ENCODE peak calls at places on chromosome 4, in nine cellular contexts. One of them, this sample, is unnamed.

GRCh38 chr4:40194602-40195161 is 2.1 kb upstream of the RHOH start:
- DNase-seq in PC-3: no peak
- DNase-seq in OCI-LY7: peak
- DNase-seq in psoas muscle: no peak
- DNase-seq in astrocyte of the spinal cord: no peak
- DNase-seq in kidney epithelial cell: no peak
- DNase-seq in uterus: no peak
- DNase-seq in choroid plexus epithelial cell: peak
- DNase-seq in astrocyte of the cerebellum: no peak
- DNase-seq in this sample: no peak

GRCh38 chr4:177778623-177779022 is 336.4 kb upstream of the AGA start:
- DNase-seq in PC-3: no peak
- DNase-seq in OCI-LY7: no peak
- DNase-seq in psoas muscle: no peak
- DNase-seq in astrocyte of the spinal cord: no peak
- DNase-seq in kidney epithelial cell: no peak
- DNase-seq in uterus: no peak
- DNase-seq in choroid plexus epithelial cell: no peak
- DNase-seq in astrocyte of the cerebellum: no peak
- DNase-seq in this sample: no peak

GRCh38 chr4:118738999-118739690 is 54.0 kb downstream of the METTL14 start:
- DNase-seq in PC-3: no peak
- DNase-seq in OCI-LY7: no peak
- DNase-seq in psoas muscle: no peak
- DNase-seq in astrocyte of the spinal cord: no peak
- DNase-seq in kidney epithelial cell: no peak
- DNase-seq in uterus: no peak
- DNase-seq in choroid plexus epithelial cell: no peak
- DNase-seq in astrocyte of the cerebellum: no peak
- DNase-seq in this sample: no peak

GRCh38 chr4:57777871-57778270 is 667.7 kb upstream of the IGFBP7 start:
- DNase-seq in PC-3: no peak
- DNase-seq in OCI-LY7: no peak
- DNase-seq in psoas muscle: no peak
- DNase-seq in astrocyte of the spinal cord: no peak
- DNase-seq in kidney epithelial cell: no peak
- DNase-seq in uterus: no peak
- DNase-seq in choroid plexus epithelial cell: no peak
- DNase-seq in astrocyte of the cerebellum: no peak
- DNase-seq in this sample: no peak

GRCh38 chr4:152352645-152353116 is 183.2 kb downstream of the FBXW7 start:
- DNase-seq in PC-3: peak
- DNase-seq in OCI-LY7: peak
- DNase-seq in psoas muscle: no peak
- DNase-seq in astrocyte of the spinal cord: peak
- DNase-seq in kidney epithelial cell: peak
- DNase-seq in uterus: peak
- DNase-seq in choroid plexus epithelial cell: peak
- DNase-seq in astrocyte of the cerebellum: peak
- DNase-seq in this sample: peak

GRCh38 chr4:141027421-141027820 is 105.8 kb downstream of the RNF150 start:
- DNase-seq in PC-3: peak
- DNase-seq in OCI-LY7: no peak
- DNase-seq in psoas muscle: no peak
- DNase-seq in astrocyte of the spinal cord: no peak
- DNase-seq in kidney epithelial cell: no peak
- DNase-seq in uterus: no peak
- DNase-seq in choroid plexus epithelial cell: no peak
- DNase-seq in astrocyte of the cerebellum: no peak
- DNase-seq in this sample: no peak

GRCh38 chr4:156169011-156169410 is 215.3 kb upstream of the CTSO start:
- DNase-seq in PC-3: peak
- DNase-seq in OCI-LY7: peak
- DNase-seq in psoas muscle: no peak
- DNase-seq in astrocyte of the spinal cord: peak
- DNase-seq in kidney epithelial cell: no peak
- DNase-seq in uterus: peak
- DNase-seq in choroid plexus epithelial cell: peak
- DNase-seq in astrocyte of the cerebellum: peak
- DNase-seq in this sample: peak

GRCh38 chr4:15809058-15809457 is 30.9 kb downstream of the CD38 start:
- DNase-seq in PC-3: no peak
- DNase-seq in OCI-LY7: peak
- DNase-seq in psoas muscle: no peak
- DNase-seq in astrocyte of the spinal cord: no peak
- DNase-seq in kidney epithelial cell: no peak
- DNase-seq in uterus: no peak
- DNase-seq in choroid plexus epithelial cell: no peak
- DNase-seq in astrocyte of the cerebellum: no peak
- DNase-seq in this sample: peak

GRCh38 chr4:10063544-10064300 is 42.4 kb upstream of the SLC2A9 start:
- DNase-seq in PC-3: peak
- DNase-seq in OCI-LY7: no peak
- DNase-seq in psoas muscle: peak
- DNase-seq in astrocyte of the spinal cord: peak
- DNase-seq in kidney epithelial cell: peak
- DNase-seq in uterus: peak
- DNase-seq in choroid plexus epithelial cell: peak
- DNase-seq in astrocyte of the cerebellum: peak
- DNase-seq in this sample: no peak

GRCh38 chr4:57104706-57105560 is 5.3 kb downstream of the IGFBP7 start:
- DNase-seq in PC-3: no peak
- DNase-seq in OCI-LY7: no peak
- DNase-seq in psoas muscle: no peak
- DNase-seq in astrocyte of the spinal cord: peak
- DNase-seq in kidney epithelial cell: no peak
- DNase-seq in uterus: no peak
- DNase-seq in choroid plexus epithelial cell: peak
- DNase-seq in astrocyte of the cerebellum: no peak
- DNase-seq in this sample: no peak

GRCh38 chr4:13516315-13516860 is 27.9 kb downstream of the NKX3-2 start:
- DNase-seq in PC-3: no peak
- DNase-seq in OCI-LY7: no peak
- DNase-seq in psoas muscle: no peak
- DNase-seq in astrocyte of the spinal cord: no peak
- DNase-seq in kidney epithelial cell: no peak
- DNase-seq in uterus: no peak
- DNase-seq in choroid plexus epithelial cell: no peak
- DNase-seq in astrocyte of the cerebellum: no peak
- DNase-seq in this sample: no peak

GRCh38 chr4:54657194-54657555 is 582 bp upstream of the KIT start:
- DNase-seq in PC-3: no peak
- DNase-seq in OCI-LY7: no peak
- DNase-seq in psoas muscle: no peak
- DNase-seq in astrocyte of the spinal cord: no peak
- DNase-seq in kidney epithelial cell: no peak
- DNase-seq in uterus: no peak
- DNase-seq in choroid plexus epithelial cell: no peak
- DNase-seq in astrocyte of the cerebellum: no peak
- DNase-seq in this sample: no peak

GRCh38 chr4:156945532-156945931 is 26.1 kb downstream of the PDGFC start:
- DNase-seq in PC-3: peak
- DNase-seq in OCI-LY7: no peak
- DNase-seq in psoas muscle: no peak
- DNase-seq in astrocyte of the spinal cord: no peak
- DNase-seq in kidney epithelial cell: no peak
- DNase-seq in uterus: no peak
- DNase-seq in choroid plexus epithelial cell: no peak
- DNase-seq in astrocyte of the cerebellum: no peak
- DNase-seq in this sample: no peak

GRCh38 chr4:6942238-6942800 is 32.7 kb downstream of the TBC1D14 start:
- DNase-seq in PC-3: peak
- DNase-seq in OCI-LY7: peak
- DNase-seq in psoas muscle: no peak
- DNase-seq in astrocyte of the spinal cord: peak
- DNase-seq in kidney epithelial cell: peak
- DNase-seq in uterus: peak
- DNase-seq in choroid plexus epithelial cell: peak
- DNase-seq in astrocyte of the cerebellum: peak
- DNase-seq in this sample: no peak

GRCh38 chr4:85000343-85000742 is 33.9 kb upstream of the WDFY3 start:
- DNase-seq in PC-3: no peak
- DNase-seq in OCI-LY7: no peak
- DNase-seq in psoas muscle: no peak
- DNase-seq in astrocyte of the spinal cord: no peak
- DNase-seq in kidney epithelial cell: no peak
- DNase-seq in uterus: no peak
- DNase-seq in choroid plexus epithelial cell: no peak
- DNase-seq in astrocyte of the cerebellum: no peak
- DNase-seq in this sample: no peak

GRCh38 chr4:84994280-84994679 is 27.8 kb upstream of the WDFY3 start:
- DNase-seq in PC-3: no peak
- DNase-seq in OCI-LY7: no peak
- DNase-seq in psoas muscle: no peak
- DNase-seq in astrocyte of the spinal cord: peak
- DNase-seq in kidney epithelial cell: no peak
- DNase-seq in uterus: no peak
- DNase-seq in choroid plexus epithelial cell: no peak
- DNase-seq in astrocyte of the cerebellum: no peak
- DNase-seq in this sample: no peak

DNA sequence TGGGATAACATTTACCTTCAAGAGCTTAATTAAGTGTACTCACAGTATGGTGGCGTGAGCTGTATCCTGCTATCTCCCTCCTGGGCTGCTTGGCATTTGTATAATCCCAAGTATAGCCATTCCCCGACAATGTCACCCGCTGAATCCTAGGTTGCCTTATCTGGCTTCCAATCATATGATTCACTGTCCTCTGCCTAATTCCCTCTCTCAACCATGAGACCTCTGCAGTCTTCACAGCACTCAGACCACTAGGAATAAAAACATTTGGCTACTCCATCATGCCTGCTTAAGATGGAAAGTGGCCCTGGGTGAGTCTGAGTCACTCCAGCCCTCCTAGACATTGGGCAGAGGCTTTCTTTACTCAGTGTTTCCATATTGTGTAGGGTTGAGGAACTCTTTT is 28.9 kb upstream of the WDFY3 start:
- DNase-seq in PC-3: no peak
- DNase-seq in OCI-LY7: no peak
- DNase-seq in psoas muscle: no peak
- DNase-seq in astrocyte of the spinal cord: peak
- DNase-seq in kidney epithelial cell: no peak
- DNase-seq in uterus: no peak
- DNase-seq in choroid plexus epithelial cell: peak
- DNase-seq in astrocyte of the cerebellum: peak
- DNase-seq in this sample: no peak
- H3K4me3 ChIP-seq in PC-3: no peak
- H3K4me3 ChIP-seq in OCI-LY7: no peak
- H3K4me3 ChIP-seq in psoas muscle: no peak
- H3K4me3 ChIP-seq in astrocyte of the spinal cord: no peak
- H3K4me3 ChIP-seq in kidney epithelial cell: no peak
- H3K4me3 ChIP-seq in uterus: no peak
- H3K4me3 ChIP-seq in choroid plexus epithelial cell: no peak
- H3K4me3 ChIP-seq in astrocyte of the cerebellum: no peak
- H3K4me3 ChIP-seq in this sample: no peak

DNA sequence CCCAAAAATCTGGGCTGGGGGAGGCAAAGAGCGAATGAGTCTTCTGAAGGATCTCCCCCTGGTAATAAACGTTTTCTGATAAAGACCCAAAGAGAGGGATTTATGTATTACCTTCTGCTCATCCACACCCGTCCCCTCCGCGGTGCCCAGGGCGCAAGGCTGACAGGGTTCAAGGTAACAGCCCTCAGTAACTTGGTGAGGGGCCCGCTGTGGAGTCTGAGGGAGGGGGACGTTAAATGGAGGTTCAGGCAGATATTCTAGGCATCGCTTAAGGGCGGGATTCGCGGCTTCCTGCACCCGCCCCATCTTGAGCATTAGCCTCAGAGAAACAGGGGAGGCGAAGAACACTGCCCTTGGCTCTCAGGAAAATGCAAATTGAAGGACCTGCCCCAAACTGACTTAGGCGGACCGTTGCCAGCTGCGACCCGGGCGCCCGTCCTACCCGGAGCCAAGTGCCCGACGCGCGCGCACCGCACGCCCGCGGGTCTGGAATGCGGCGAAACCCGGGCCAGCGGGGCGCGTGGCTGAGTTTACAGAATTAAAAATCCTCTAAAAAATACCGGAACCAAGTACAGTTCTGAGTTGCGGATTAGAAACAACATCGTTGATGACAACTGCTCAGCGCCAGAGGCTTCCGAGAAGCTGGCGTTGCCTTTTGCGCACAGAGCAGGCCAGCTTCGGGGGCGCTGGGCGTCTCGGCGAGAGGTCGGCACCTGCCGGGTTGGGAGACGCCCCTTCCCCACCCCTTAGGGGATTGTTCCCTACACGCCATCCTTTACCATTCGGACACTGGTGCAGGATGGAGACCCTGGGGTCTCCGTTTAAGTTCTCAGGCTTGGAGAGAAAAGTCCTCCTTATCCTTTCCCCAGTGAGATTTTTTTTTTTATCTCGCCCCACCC is 2.8 kb downstream of the HELT start:
- DNase-seq in PC-3: no peak
- DNase-seq in OCI-LY7: no peak
- DNase-seq in psoas muscle: no peak
- DNase-seq in astrocyte of the spinal cord: no peak
- DNase-seq in kidney epithelial cell: no peak
- DNase-seq in uterus: no peak
- DNase-seq in choroid plexus epithelial cell: no peak
- DNase-seq in astrocyte of the cerebellum: no peak
- DNase-seq in this sample: no peak
- H3K4me3 ChIP-seq in PC-3: no peak
- H3K4me3 ChIP-seq in OCI-LY7: no peak
- H3K4me3 ChIP-seq in psoas muscle: peak
- H3K4me3 ChIP-seq in astrocyte of the spinal cord: no peak
- H3K4me3 ChIP-seq in kidney epithelial cell: no peak
- H3K4me3 ChIP-seq in uterus: no peak
- H3K4me3 ChIP-seq in choroid plexus epithelial cell: no peak
- H3K4me3 ChIP-seq in astrocyte of the cerebellum: no peak
- H3K4me3 ChIP-seq in this sample: no peak

GRCh38 chr4:168153596-168154440 is 61.5 kb downstream of the ANXA10 start:
- DNase-seq in PC-3: peak
- DNase-seq in OCI-LY7: peak
- DNase-seq in psoas muscle: peak
- DNase-seq in astrocyte of the spinal cord: peak
- DNase-seq in kidney epithelial cell: no peak
- DNase-seq in uterus: peak
- DNase-seq in choroid plexus epithelial cell: peak
- DNase-seq in astrocyte of the cerebellum: peak
- DNase-seq in this sample: peak
- H3K4me3 ChIP-seq in PC-3: peak
- H3K4me3 ChIP-seq in OCI-LY7: no peak
- H3K4me3 ChIP-seq in psoas muscle: peak
- H3K4me3 ChIP-seq in astrocyte of the spinal cord: peak
- H3K4me3 ChIP-seq in kidney epithelial cell: no peak
- H3K4me3 ChIP-seq in uterus: peak
- H3K4me3 ChIP-seq in choroid plexus epithelial cell: peak
- H3K4me3 ChIP-seq in astrocyte of the cerebellum: peak
- H3K4me3 ChIP-seq in this sample: peak

GRCh38 chr4:162498168-162498567 is 334.4 kb upstream of the FSTL5 start:
- DNase-seq in PC-3: no peak
- DNase-seq in OCI-LY7: no peak
- DNase-seq in psoas muscle: no peak
- DNase-seq in astrocyte of the spinal cord: no peak
- DNase-seq in kidney epithelial cell: no peak
- DNase-seq in uterus: no peak
- DNase-seq in choroid plexus epithelial cell: peak
- DNase-seq in astrocyte of the cerebellum: no peak
- DNase-seq in this sample: no peak
- H3K4me3 ChIP-seq in PC-3: no peak
- H3K4me3 ChIP-seq in OCI-LY7: no peak
- H3K4me3 ChIP-seq in psoas muscle: no peak
- H3K4me3 ChIP-seq in astrocyte of the spinal cord: no peak
- H3K4me3 ChIP-seq in kidney epithelial cell: no peak
- H3K4me3 ChIP-seq in uterus: no peak
- H3K4me3 ChIP-seq in choroid plexus epithelial cell: no peak
- H3K4me3 ChIP-seq in astrocyte of the cerebellum: no peak
- H3K4me3 ChIP-seq in this sample: no peak

This sample was measured in GM06990.